ENCODE peak calls at places on chromosomes 5 and 9, in nine cellular contexts. One of them, this sample, is unnamed.
A peak's percentile ranks its signal among the peaks of the same experiment; 100 is the strongest.

GRCh38 chr5:113117543-113118110 is 141.0 kb downstream of the DCP2 start:
- DNase-seq in cardiac fibroblast: no peak
- DNase-seq in RWPE1: no peak
- DNase-seq in stimulated activated CD4-positive, alpha-beta T cell treated with anti-CD3 and anti-CD28 coated beads, Interleukin-12 subunit alpha, Interleukin-12 subunit beta, amount 100 ng/mL, for 4 hours: no peak
- DNase-seq in T follicular helper cell: no peak
- DNase-seq in left ventricle myocardium superior: no peak
- DNase-seq in stimulated activated CD8-positive, alpha-beta memory T cell treated with anti-CD3 and anti-CD28 coated beads, Interleukin-2, amount 100 ng/mL, for 1 hour: no peak
- DNase-seq in NCI-H2081: peak; percentile 14
- DNase-seq in AG08395: no peak
- DNase-seq in this sample: no peak

GRCh38 chr5:147688965-147689364 is 93.6 kb downstream of the JAKMIP2 start:
- DNase-seq in cardiac fibroblast: no peak
- DNase-seq in RWPE1: no peak
- DNase-seq in stimulated activated CD4-positive, alpha-beta T cell treated with anti-CD3 and anti-CD28 coated beads, Interleukin-12 subunit alpha, Interleukin-12 subunit beta, amount 100 ng/mL, for 4 hours: no peak
- DNase-seq in T follicular helper cell: no peak
- DNase-seq in left ventricle myocardium superior: no peak
- DNase-seq in stimulated activated CD8-positive, alpha-beta memory T cell treated with anti-CD3 and anti-CD28 coated beads, Interleukin-2, amount 100 ng/mL, for 1 hour: no peak
- DNase-seq in NCI-H2081: peak; percentile 50
- DNase-seq in AG08395: no peak
- DNase-seq in this sample: peak; percentile 37

GRCh38 chr5:123089971-123090640 is 1.1 kb downstream of the PRDM6 start:
- DNase-seq in cardiac fibroblast: peak; percentile 43
- DNase-seq in RWPE1: no peak
- DNase-seq in stimulated activated CD4-positive, alpha-beta T cell treated with anti-CD3 and anti-CD28 coated beads, Interleukin-12 subunit alpha, Interleukin-12 subunit beta, amount 100 ng/mL, for 4 hours: no peak
- DNase-seq in T follicular helper cell: no peak
- DNase-seq in left ventricle myocardium superior: peak; percentile 53
- DNase-seq in stimulated activated CD8-positive, alpha-beta memory T cell treated with anti-CD3 and anti-CD28 coated beads, Interleukin-2, amount 100 ng/mL, for 1 hour: no peak
- DNase-seq in NCI-H2081: peak; percentile 37
- DNase-seq in AG08395: peak; percentile 22
- DNase-seq in this sample: peak; percentile 55

GRCh38 chr5:144187699-144188294 is 17.1 kb downstream of the KCTD16 start:
- DNase-seq in cardiac fibroblast: peak; percentile 97
- DNase-seq in RWPE1: peak; percentile 30
- DNase-seq in stimulated activated CD4-positive, alpha-beta T cell treated with anti-CD3 and anti-CD28 coated beads, Interleukin-12 subunit alpha, Interleukin-12 subunit beta, amount 100 ng/mL, for 4 hours: peak; percentile 42
- DNase-seq in T follicular helper cell: peak; percentile 82
- DNase-seq in left ventricle myocardium superior: peak; percentile 38
- DNase-seq in stimulated activated CD8-positive, alpha-beta memory T cell treated with anti-CD3 and anti-CD28 coated beads, Interleukin-2, amount 100 ng/mL, for 1 hour: peak; percentile 60
- DNase-seq in NCI-H2081: peak; percentile 50
- DNase-seq in AG08395: peak; percentile 83
- DNase-seq in this sample: peak; percentile 44

GRCh38 chr9:128107260-128107970 is 20.1 kb downstream of the PTGES2 start:
- DNase-seq in cardiac fibroblast: no peak
- DNase-seq in RWPE1: no peak
- DNase-seq in stimulated activated CD4-positive, alpha-beta T cell treated with anti-CD3 and anti-CD28 coated beads, Interleukin-12 subunit alpha, Interleukin-12 subunit beta, amount 100 ng/mL, for 4 hours: no peak
- DNase-seq in T follicular helper cell: no peak
- DNase-seq in left ventricle myocardium superior: peak; percentile 24
- DNase-seq in stimulated activated CD8-positive, alpha-beta memory T cell treated with anti-CD3 and anti-CD28 coated beads, Interleukin-2, amount 100 ng/mL, for 1 hour: no peak
- DNase-seq in NCI-H2081: no peak
- DNase-seq in AG08395: no peak
- DNase-seq in this sample: no peak

GRCh38 chr9:121671612-121672155 is 20.2 kb downstream of the DAB2IP start:
- DNase-seq in cardiac fibroblast: peak; percentile 52
- DNase-seq in RWPE1: no peak
- DNase-seq in stimulated activated CD4-positive, alpha-beta T cell treated with anti-CD3 and anti-CD28 coated beads, Interleukin-12 subunit alpha, Interleukin-12 subunit beta, amount 100 ng/mL, for 4 hours: no peak
- DNase-seq in T follicular helper cell: no peak
- DNase-seq in left ventricle myocardium superior: no peak
- DNase-seq in stimulated activated CD8-positive, alpha-beta memory T cell treated with anti-CD3 and anti-CD28 coated beads, Interleukin-2, amount 100 ng/mL, for 1 hour: no peak
- DNase-seq in NCI-H2081: no peak
- DNase-seq in AG08395: peak; percentile 37
- DNase-seq in this sample: no peak

GRCh38 chr9:95229230-95229933 is 88.1 kb downstream of the FANCC start:
- DNase-seq in cardiac fibroblast: no peak
- DNase-seq in RWPE1: no peak
- DNase-seq in stimulated activated CD4-positive, alpha-beta T cell treated with anti-CD3 and anti-CD28 coated beads, Interleukin-12 subunit alpha, Interleukin-12 subunit beta, amount 100 ng/mL, for 4 hours: no peak
- DNase-seq in T follicular helper cell: no peak
- DNase-seq in left ventricle myocardium superior: no peak
- DNase-seq in stimulated activated CD8-positive, alpha-beta memory T cell treated with anti-CD3 and anti-CD28 coated beads, Interleukin-2, amount 100 ng/mL, for 1 hour: no peak
- DNase-seq in NCI-H2081: no peak
- DNase-seq in AG08395: no peak
- DNase-seq in this sample: no peak

GRCh38 chr5:67211926-67212325 is 15.3 kb upstream of the CD180 start:
- DNase-seq in cardiac fibroblast: peak; percentile 87
- DNase-seq in RWPE1: peak; percentile 76
- DNase-seq in stimulated activated CD4-positive, alpha-beta T cell treated with anti-CD3 and anti-CD28 coated beads, Interleukin-12 subunit alpha, Interleukin-12 subunit beta, amount 100 ng/mL, for 4 hours: no peak
- DNase-seq in T follicular helper cell: no peak
- DNase-seq in left ventricle myocardium superior: no peak
- DNase-seq in stimulated activated CD8-positive, alpha-beta memory T cell treated with anti-CD3 and anti-CD28 coated beads, Interleukin-2, amount 100 ng/mL, for 1 hour: no peak
- DNase-seq in NCI-H2081: no peak
- DNase-seq in AG08395: peak; percentile 64
- DNase-seq in this sample: no peak

GRCh38 chr9:69504058-69504457 is 168.1 kb downstream of the APBA1 start:
- DNase-seq in cardiac fibroblast: no peak
- DNase-seq in RWPE1: no peak
- DNase-seq in stimulated activated CD4-positive, alpha-beta T cell treated with anti-CD3 and anti-CD28 coated beads, Interleukin-12 subunit alpha, Interleukin-12 subunit beta, amount 100 ng/mL, for 4 hours: no peak
- DNase-seq in T follicular helper cell: no peak
- DNase-seq in left ventricle myocardium superior: no peak
- DNase-seq in stimulated activated CD8-positive, alpha-beta memory T cell treated with anti-CD3 and anti-CD28 coated beads, Interleukin-2, amount 100 ng/mL, for 1 hour: no peak
- DNase-seq in NCI-H2081: no peak
- DNase-seq in AG08395: no peak
- DNase-seq in this sample: no peak

GRCh38 chr9:99748251-99748650 is 73.4 kb upstream of the NR4A3 start:
- DNase-seq in cardiac fibroblast: peak; percentile 55
- DNase-seq in RWPE1: no peak
- DNase-seq in stimulated activated CD4-positive, alpha-beta T cell treated with anti-CD3 and anti-CD28 coated beads, Interleukin-12 subunit alpha, Interleukin-12 subunit beta, amount 100 ng/mL, for 4 hours: no peak
- DNase-seq in T follicular helper cell: no peak
- DNase-seq in left ventricle myocardium superior: no peak
- DNase-seq in stimulated activated CD8-positive, alpha-beta memory T cell treated with anti-CD3 and anti-CD28 coated beads, Interleukin-2, amount 100 ng/mL, for 1 hour: no peak
- DNase-seq in NCI-H2081: no peak
- DNase-seq in AG08395: no peak
- DNase-seq in this sample: no peak

GRCh38 chr5:77851229-77852067 is 75.3 kb upstream of the TBCA start:
- DNase-seq in cardiac fibroblast: peak; percentile 22
- DNase-seq in RWPE1: peak; percentile 27
- DNase-seq in stimulated activated CD4-positive, alpha-beta T cell treated with anti-CD3 and anti-CD28 coated beads, Interleukin-12 subunit alpha, Interleukin-12 subunit beta, amount 100 ng/mL, for 4 hours: no peak
- DNase-seq in T follicular helper cell: no peak
- DNase-seq in left ventricle myocardium superior: peak; percentile 47
- DNase-seq in stimulated activated CD8-positive, alpha-beta memory T cell treated with anti-CD3 and anti-CD28 coated beads, Interleukin-2, amount 100 ng/mL, for 1 hour: no peak
- DNase-seq in NCI-H2081: no peak
- DNase-seq in AG08395: peak; percentile 43
- DNase-seq in this sample: peak; percentile 33

GRCh38 chr9:114367823-114368609 is 19.8 kb downstream of the AKNA start:
- DNase-seq in cardiac fibroblast: no peak
- DNase-seq in RWPE1: no peak
- DNase-seq in stimulated activated CD4-positive, alpha-beta T cell treated with anti-CD3 and anti-CD28 coated beads, Interleukin-12 subunit alpha, Interleukin-12 subunit beta, amount 100 ng/mL, for 4 hours: no peak
- DNase-seq in T follicular helper cell: no peak
- DNase-seq in left ventricle myocardium superior: no peak
- DNase-seq in stimulated activated CD8-positive, alpha-beta memory T cell treated with anti-CD3 and anti-CD28 coated beads, Interleukin-2, amount 100 ng/mL, for 1 hour: no peak
- DNase-seq in NCI-H2081: no peak
- DNase-seq in AG08395: no peak
- DNase-seq in this sample: no peak

GRCh38 chr5:181217805-181218065 is 5.3 kb upstream of the TRIM41 start:
- DNase-seq in cardiac fibroblast: no peak
- DNase-seq in RWPE1: no peak
- DNase-seq in stimulated activated CD4-positive, alpha-beta T cell treated with anti-CD3 and anti-CD28 coated beads, Interleukin-12 subunit alpha, Interleukin-12 subunit beta, amount 100 ng/mL, for 4 hours: no peak
- DNase-seq in T follicular helper cell: peak; percentile 21
- DNase-seq in left ventricle myocardium superior: peak; percentile 35
- DNase-seq in stimulated activated CD8-positive, alpha-beta memory T cell treated with anti-CD3 and anti-CD28 coated beads, Interleukin-2, amount 100 ng/mL, for 1 hour: no peak
- DNase-seq in NCI-H2081: no peak
- DNase-seq in AG08395: no peak
- DNase-seq in this sample: no peak